ENCODE peak calls at places on chromosomes 5 and 9, in ten cellular contexts. R is body of pancreas; V is AG08395; C is activated naive CD4-positive, alpha-beta T cell treated with anti-CD3 and anti-CD28 coated beads for 36 hours; E is LHCN-M2; X is ureter; B is GM12892; P is activated T-helper 1 cell treated with anti-CD3 and anti-CD28 coated beads, Interleukin-2, amount 50 U/mL, for 16 hours; T is Calu3; W is GM20000. G is an unnamed sample.

GRCh38 chr5:123359866-123360569 is 63.2 kb downstream of the CEP120 start:
- DNase-seq in R (no peak), V (no peak), C (no peak), E (no peak), X (peak; percentile 54), B (no peak), P (no peak), T (no peak), W (no peak), G (no peak)

GRCh38 chr5:105907016-105907415 is 1763.7 kb downstream of the EFNA5 start:
- DNase-seq in R (no peak), V (no peak), C (no peak), E (no peak), X (no peak), B (no peak), P (no peak), T (no peak), W (no peak), G (no peak)

GRCh38 chr9:95138474-95138873 is 179.0 kb downstream of the FANCC start:
- DNase-seq in R (peak; percentile 51), V (no peak), C (no peak), E (peak; percentile 32), X (no peak), B (no peak), P (no peak), T (no peak), W (no peak), G (no peak)

GRCh38 chr5:147567917-147568598 is 58.2 kb upstream of the DPYSL3 start:
- DNase-seq in R (no peak), V (peak; percentile 50), C (no peak), E (no peak), X (no peak), B (no peak), P (no peak), T (peak; percentile 24), W (no peak), G (no peak)

GRCh38 chr5:19406576-19407365 is 581.2 kb downstream of the CDH18 start:
- DNase-seq in R (no peak), V (no peak), C (no peak), E (no peak), X (no peak), B (no peak), P (no peak), T (no peak), W (no peak), G (no peak)

GRCh38 chr9:114348906-114349482 is 19.3 kb downstream of the ORM2 start:
- DNase-seq in R (peak; percentile 28), V (peak; percentile 94), C (peak; percentile 98), E (peak; percentile 95), X (peak; percentile 75), B (peak; percentile 68), P (peak; percentile 64), T (peak; percentile 65), W (peak; percentile 92), G (peak; percentile 89)

GRCh38 chr5:62326702-62327101 is 20.7 kb downstream of the KIF2A start:
- DNase-seq in R (no peak), V (no peak), C (no peak), E (no peak), X (no peak), B (no peak), P (no peak), T (no peak), W (no peak), G (no peak)

GRCh38 chr9:33130961-33131360 is 36.2 kb downstream of the B4GALT1 start:
- DNase-seq in R (no peak), V (no peak), C (no peak), E (no peak), X (no peak), B (no peak), P (no peak), T (no peak), W (no peak), G (no peak)

GRCh38 chr5:147658293-147658932 is 124.1 kb downstream of the JAKMIP2 start:
- DNase-seq in R (no peak), V (no peak), C (no peak), E (no peak), X (no peak), B (no peak), P (no peak), T (no peak), W (no peak), G (no peak)

GRCh38 chr5:179774442-179774841 is 19.3 kb upstream of the LTC4S start:
- DNase-seq in R (no peak), V (no peak), C (no peak), E (no peak), X (no peak), B (no peak), P (no peak), T (no peak), W (no peak), G (no peak)

GRCh38 chr5:89885670-89886069 is 523.9 kb downstream of the CETN3 start:
- DNase-seq in R (no peak), V (no peak), C (no peak), E (no peak), X (no peak), B (no peak), P (no peak), T (no peak), W (no peak), G (no peak)

GRCh38 chr5:67268233-67269011 is 71.8 kb upstream of the CD180 start:
- DNase-seq in R (peak; percentile 82), V (peak; percentile 82), C (no peak), E (peak; percentile 99), X (peak; percentile 84), B (no peak), P (no peak), T (no peak), W (no peak), G (peak; percentile 94)

GRCh38 chr9:7089391-7089790 is 331.6 kb downstream of the KDM4C start:
- DNase-seq in R (no peak), V (no peak), C (no peak), E (no peak), X (no peak), B (no peak), P (no peak), T (no peak), W (no peak), G (no peak)

GRCh38 chr5:32044904-32045303 is 129.2 kb downstream of the GOLPH3 start:
- DNase-seq in R (no peak), V (peak; percentile 48), C (no peak), E (peak; percentile 70), X (no peak), B (no peak), P (no peak), T (no peak), W (no peak), G (no peak)

GRCh38 chr5:15472116-15472515 is 27.9 kb upstream of the FBXL7 start:
- DNase-seq in R (no peak), V (no peak), C (no peak), E (no peak), X (no peak), B (no peak), P (no peak), T (no peak), W (no peak), G (no peak)

GRCh38 chr9:136259517-136259813 is 13.9 kb upstream of the QSOX2 start:
- DNase-seq in R (no peak), V (no peak), C (no peak), E (no peak), X (no peak), B (no peak), P (no peak), T (no peak), W (no peak), G (no peak)

GRCh38 chr9:105447814-105448812 is at the start of gene FSD1L:
- DNase-seq in R (peak; percentile 95), V (peak; percentile 97), C (peak; percentile 87), E (peak; percentile 88), X (peak; percentile 92), B (peak; percentile 68), P (peak; percentile 62), T (peak; percentile 90), W (peak; percentile 94), G (peak; percentile 97)

GRCh38 chr5:41266377-41266776 is 53.0 kb upstream of the C6 start:
- DNase-seq in R (no peak), V (no peak), C (no peak), E (no peak), X (no peak), B (no peak), P (no peak), T (no peak), W (no peak), G (no peak)

GRCh38 chr9:95588724-95589282 is 72.0 kb upstream of the PTCH1 start:
- DNase-seq in R (no peak), V (no peak), C (no peak), E (no peak), X (no peak), B (no peak), P (no peak), T (no peak), W (no peak), G (no peak)

GRCh38 chr9:73118297-73118696 is 33.4 kb upstream of the ANXA1 start:
- DNase-seq in R (no peak), V (no peak), C (no peak), E (no peak), X (no peak), B (no peak), P (no peak), T (no peak), W (no peak), G (no peak)

GRCh38 chr5:9358961-9359686 is 186.8 kb downstream of the SEMA5A start:
- DNase-seq in R (no peak), V (peak; percentile 57), C (no peak), E (no peak), X (no peak), B (no peak), P (no peak), T (no peak), W (no peak), G (no peak)

GRCh38 chr9:129193655-129194054 is 15.6 kb upstream of the IER5L start:
- DNase-seq in R (no peak), V (no peak), C (no peak), E (no peak), X (no peak), B (no peak), P (no peak), T (no peak), W (no peak), G (no peak)